ENCODE peak calls at places on chromosomes 13 and 19, in five cellular contexts. A, W, H, M and C are unnamed samples.

GRCh38 chr13:96053003-96053703 is at the start of gene UGGT2:
- DNase-seq in H (peak; percentile 98), W (peak; percentile 94), A (no peak), M (peak; percentile 91), C (peak; percentile 61)

GRCh38 chr13:54875111-54875510 is 1846.5 kb downstream of the OLFM4 start:
- DNase-seq in W (no peak), M (no peak), A (no peak), H (no peak), C (no peak)

GRCh38 chr19:50696065-50696425 is 23.6 kb downstream of the SHANK1 start:
- DNase-seq in M (no peak), A (no peak), W (no peak), H (no peak), C (no peak)

GRCh38 chr13:67367385-67367784 is 137.2 kb upstream of the PCDH9 start:
- DNase-seq in M (no peak), W (no peak), A (no peak), H (no peak), C (no peak)

GRCh38 chr13:113209880-113210421 is 538 bp downstream of the CUL4A start:
- DNase-seq in A (peak; percentile 67), M (peak; percentile 49), H (peak; percentile 82), W (peak; percentile 55), C (no peak)

GRCh38 chr19:5339470-5339949 is 1.1 kb downstream of the PTPRS start:
- DNase-seq in M (no peak), H (no peak), A (no peak), W (no peak), C (no peak)

GRCh38 chr19:55605637-55606470 is at the start of gene ZNF865:
- DNase-seq in W (peak; percentile 87), H (peak; percentile 94), M (peak; percentile 92), A (peak; percentile 64), C (peak; percentile 49)

GRCh38 chr13:67343777-67344176 is 113.6 kb upstream of the PCDH9 start:
- DNase-seq in H (peak; percentile 34), M (peak; percentile 57), W (no peak), A (no peak), C (no peak)

GRCh38 chr13:76992548-76993001 is 694 bp downstream of the CLN5 start:
- DNase-seq in A (no peak), H (peak; percentile 62), M (peak; percentile 14), W (peak; percentile 23), C (peak; percentile 14)

GRCh38 chr13:97976551-97977375 is 23.3 kb downstream of the IPO5 start:
- DNase-seq in W (no peak), A (no peak), H (peak; percentile 68), M (no peak), C (no peak)

GRCh38 chr19:45094707-45095106 is 1.7 kb downstream of the PPP1R37 start:
- DNase-seq in W (no peak), A (no peak), H (peak; percentile 5), M (no peak), C (no peak)

GRCh38 chr13:110549795-110550160 is 11.7 kb downstream of the RAB20 start:
- DNase-seq in W (no peak), M (no peak), H (no peak), A (no peak), C (no peak)

GRCh38 chr19:58153386-58153785 is 2.8 kb upstream of the ZNF329 start:
- DNase-seq in H (no peak), W (no peak), A (no peak), M (no peak), C (no peak)

GRCh38 chr19:5690125-5690954 is at the start of gene RPL36:
- DNase-seq in H (peak; percentile 99), A (peak; percentile 98), W (peak; percentile 93), M (peak; percentile 99), C (peak; percentile 96)

GRCh38 chr19:18153555-18154134 is 682 bp downstream of the PIK3R2 start:
- DNase-seq in H (peak; percentile 55), M (no peak), A (peak; percentile 18), W (no peak), C (no peak)

GRCh38 chr13:22332411-22332810 is 661.5 kb downstream of the FGF9 start:
- DNase-seq in M (no peak), A (no peak), W (no peak), H (no peak), C (no peak)

GRCh38 chr13:113668491-113668971 is 1.5 kb downstream of the GRK1 start:
- DNase-seq in A (no peak), M (no peak), W (no peak), H (no peak), C (no peak)

GRCh38 chr19:11322269-11323024 is 17.0 kb downstream of the RAB3D start:
- DNase-seq in H (no peak), M (no peak), W (peak; percentile 37), A (no peak), C (no peak)

GRCh38 chr19:38786572-38787265 is 2.3 kb upstream of the LGALS7B start:
- DNase-seq in H (no peak), A (no peak), M (no peak), W (no peak), C (no peak)

GRCh38 chr13:29707876-29708543 is 112.5 kb upstream of the SLC7A1 start:
- DNase-seq in H (peak; percentile 53), A (peak; percentile 8), M (peak; percentile 49), W (peak; percentile 41), C (no peak)

GRCh38 chr19:8423821-8424223 is 10.7 kb downstream of the MARCHF2 start:
- DNase-seq in M (peak; percentile 96), H (peak; percentile 96), A (no peak), W (peak; percentile 97), C (peak; percentile 4)

GRCh38 chr13:72424059-72424458 is 303.4 kb downstream of the MZT1 start:
- DNase-seq in M (no peak), H (no peak), W (no peak), A (no peak), C (no peak)

GRCh38 chr13:43057653-43058317 is 34.4 kb downstream of the DNAJC15 start:
- DNase-seq in H (no peak), W (no peak), A (peak; percentile 2), M (no peak), C (no peak)

GRCh38 chr19:44607049-44607448 is 6.3 kb upstream of the IGSF23 start:
- DNase-seq in A (no peak), W (peak; percentile 62), M (peak; percentile 82), H (no peak), C (no peak)

GRCh38 chr19:52600639-52601024 is 30.5 kb downstream of the ZNF701 start:
- DNase-seq in M (no peak), W (peak; percentile 3), A (peak; percentile 3), H (peak; percentile 71), C (no peak)

GRCh38 chr19:16626796-16627193 is 1.2 kb downstream of the MED26 start:
- DNase-seq in A (no peak), H (peak; percentile 24), M (no peak), W (no peak), C (no peak)

GRCh38 chr19:55795021-55795420 is 26.1 kb downstream of the RFPL4AL1 start:
- DNase-seq in W (no peak), A (no peak), M (no peak), H (no peak), C (no peak)

GRCh38 chr13:72638059-72638815 is 89.2 kb downstream of the MZT1 start:
- DNase-seq in M (peak; percentile 29), A (no peak), W (no peak), H (no peak), C (no peak)

GRCh38 chr13:78784017-78784745 is 125.2 kb upstream of the OBI1 start:
- DNase-seq in M (no peak), A (no peak), H (no peak), W (no peak), C (no peak)
- H3K27ac ChIP-seq in M (no peak overlapping the region), A (no peak overlapping the region), H (no peak overlapping the region), W (no peak overlapping the region), C (no peak overlapping the region)

DNA sequence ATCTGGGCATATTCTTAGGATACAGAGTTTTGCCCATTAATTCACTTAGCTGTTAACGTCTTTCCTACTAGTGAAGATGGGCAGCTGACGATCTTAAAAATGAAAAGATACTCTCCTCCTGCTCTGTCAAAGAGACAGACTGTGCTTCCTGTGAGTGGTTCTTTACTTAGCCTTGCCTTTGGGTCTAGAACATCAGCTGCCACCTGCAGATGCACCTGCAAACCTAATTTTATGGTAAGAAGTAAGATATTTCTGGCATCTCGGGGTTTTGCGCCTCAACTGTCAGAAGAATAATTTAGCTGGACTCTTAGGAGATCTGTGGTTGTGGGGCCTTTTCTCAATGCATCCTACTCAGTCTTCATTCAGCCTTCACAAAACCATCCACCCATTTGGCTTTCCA is 36.2 kb downstream of the TRPC4 start:
- DNase-seq in M (no peak), A (no peak), H (no peak), W (no peak), C (no peak)
- H3K27ac ChIP-seq in M (no peak overlapping the region), A (no peak overlapping the region), H (no peak overlapping the region), W (no peak overlapping the region), C (no peak overlapping the region)

GRCh38 chr13:51801631-51802099 is 2.3 kb downstream of the DHRS12 start:
- DNase-seq in W (no peak), H (no peak), A (no peak), M (peak; percentile 30), C (no peak)
- H3K27ac ChIP-seq in W (no peak overlapping the region), H (peak overlapping the region; percentile 98), A (peak overlapping the region; percentile 99), M (peak overlapping the region; percentile 33), C (peak overlapping the region; percentile 96)

GRCh38 chr13:80134360-80134759 is 206.6 kb downstream of the SPRY2 start:
- DNase-seq in M (no peak), A (no peak), W (no peak), H (no peak), C (no peak)

GRCh38 chr13:80126382-80127068 is 214.4 kb downstream of the SPRY2 start:
- DNase-seq in M (no peak), W (no peak), A (no peak), H (no peak), C (no peak)

GRCh38 chr13:80132741-80133601 is 208.0 kb downstream of the SPRY2 start:
- DNase-seq in M (peak; percentile 45), A (no peak), H (peak; percentile 83), W (peak; percentile 62), C (peak; percentile 71)

GRCh38 chr13:80133631-80134083 is 207.3 kb downstream of the SPRY2 start:
- DNase-seq in M (no peak), A (no peak), H (no peak), W (no peak), C (no peak)

DNA sequence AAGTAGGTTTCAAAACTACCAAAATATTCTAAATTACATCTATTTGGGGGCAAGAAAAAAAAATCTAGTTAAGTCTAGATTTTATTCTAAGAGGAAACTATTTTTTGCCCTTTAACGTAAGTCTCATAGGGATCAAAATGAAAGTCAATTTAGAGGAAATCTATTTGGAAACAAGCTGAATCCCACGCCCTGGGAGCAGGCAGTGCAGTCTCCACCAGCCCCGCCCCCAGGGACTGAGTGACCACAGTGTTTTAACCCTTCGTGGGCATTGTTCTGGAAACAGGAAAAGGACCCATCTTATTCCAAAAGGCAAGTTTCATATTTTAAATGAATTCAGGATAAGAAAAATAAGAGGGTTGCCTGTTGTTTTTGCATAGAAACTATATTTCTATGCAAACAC is 209.7 kb downstream of the SPRY2 start:
- DNase-seq in M (peak; percentile 47), A (no peak), H (peak; percentile 67), W (peak; percentile 46), C (peak; percentile 25)
- H3K27ac ChIP-seq in M (peak overlapping the region; percentile 23), A (no peak overlapping the region), H (peak overlapping the region; percentile 3), W (no peak overlapping the region), C (peak overlapping the region; percentile 89)

GRCh38 chr19:3150739-3151329 is 15.0 kb downstream of the GNA15 start:
- DNase-seq in A (no peak), H (no peak), W (no peak), M (no peak), C (no peak)
- H3K27ac ChIP-seq in A (no peak overlapping the region), H (no peak overlapping the region), W (no peak overlapping the region), M (no peak overlapping the region), C (no peak overlapping the region)